ENCODE peak calls at places on chromosomes 7 and 10, in four cellular contexts. E, S, K and X are unnamed samples.
A peak's percentile ranks its signal among the peaks of the same experiment; 100 is the strongest.

GRCh38 chr7:134478707-134479106 is 19.8 kb upstream of the AKR1B1 start:
- DNase-seq in E (no peak), K (no peak), S (no peak), X (no peak)

GRCh38 chr7:45125193-45125904 is 13.9 kb upstream of the TBRG4 start:
- DNase-seq in K (no peak), S (no peak), E (no peak), X (no peak)

GRCh38 chr10:35025916-35026315 is 64.2 kb downstream of the CUL2 start:
- DNase-seq in E (no peak), S (no peak), K (no peak), X (no peak)

GRCh38 chr10:17353568-17353967 is 100.8 kb downstream of the ST8SIA6 start:
- DNase-seq in S (no peak), E (no peak), K (no peak), X (no peak)

GRCh38 chr7:128211626-128212025 is 29.5 kb upstream of the LEP start:
- DNase-seq in K (no peak), S (no peak), E (no peak), X (no peak)

GRCh38 chr10:78047314-78047891 is 13.7 kb downstream of the RPS24 start:
- DNase-seq in S (peak; percentile 90), K (peak; percentile 79), E (peak; percentile 22), X (no peak)

GRCh38 chr10:61633665-61634064 is 29.1 kb upstream of the CABCOCO1 start:
- DNase-seq in K (no peak), E (no peak), S (no peak), X (no peak)

GRCh38 chr10:101291254-101292193 is 62.3 kb upstream of the LBX1 start:
- DNase-seq in E (no peak), K (peak; percentile 30), S (peak; percentile 50), X (no peak)

GRCh38 chr7:102236592-102237287 is 49.9 kb upstream of the SH2B2 start:
- DNase-seq in S (peak; percentile 72), K (peak; percentile 46), E (no peak), X (no peak)

GRCh38 chr10:62744136-62744535 is 60.4 kb upstream of the ADO start:
- DNase-seq in S (no peak), E (no peak), K (no peak), X (no peak)

GRCh38 chr7:70131807-70132565 is 533.7 kb downstream of the AUTS2 start:
- DNase-seq in E (no peak), S (no peak), K (no peak), X (no peak)

GRCh38 chr10:96509017-96509641 is 4.6 kb downstream of the TLL2 start:
- DNase-seq in E (no peak), K (no peak), S (no peak), X (no peak)

GRCh38 chr7:3867847-3868246 is 566.8 kb downstream of the SDK1 start:
- DNase-seq in K (no peak), E (no peak), S (no peak), X (no peak)

GRCh38 chr10:70699659-70700174 is 27.4 kb downstream of the ADAMTS14 start:
- DNase-seq in S (no peak), K (peak; percentile 9), E (no peak), X (no peak)

GRCh38 chr10:113680172-113681111 is 730 bp downstream of the CASP7 start:
- DNase-seq in K (peak; percentile 24), E (no peak), S (peak; percentile 54), X (no peak)

GRCh38 chr7:152369518-152369917 is 66.3 kb downstream of the KMT2C start:
- DNase-seq in K (no peak), E (no peak), S (no peak), X (no peak)

GRCh38 chr7:70775570-70776156 is 356.3 kb upstream of the GALNT17 start:
- DNase-seq in S (no peak), E (no peak), K (no peak), X (peak; percentile 42)

GRCh38 chr10:122375761-122376160 is 1.3 kb downstream of the PLEKHA1 start:
- DNase-seq in S (no peak), K (no peak), E (no peak), X (no peak)

GRCh38 chr10:98320476-98321202 is 52.6 kb upstream of the LOXL4 start:
- DNase-seq in K (no peak), S (no peak), E (no peak), X (no peak)

GRCh38 chr10:14555806-14556205 is 218.9 kb downstream of the FAM107B start:
- DNase-seq in E (no peak), S (no peak), K (no peak), X (no peak)

GRCh38 chr7:55539380-55539779 is 32.9 kb downstream of the VOPP1 start:
- DNase-seq in S (no peak), K (no peak), E (no peak), X (no peak)

GRCh38 chr7:90931996-90932912 is 332.0 kb upstream of the FZD1 start:
- DNase-seq in K (no peak), S (no peak), E (no peak), X (no peak)

GRCh38 chr7:73973091-73973490 is 54.9 kb upstream of the ELN start:
- DNase-seq in E (no peak), S (peak; percentile 19), K (no peak), X (no peak)

GRCh38 chr10:89086801-89087513 is 96.4 kb downstream of the FAS start:
- DNase-seq in E (no peak), K (no peak), S (peak; percentile 23), X (no peak)

GRCh38 chr7:44244282-44244681 is 43.5 kb downstream of the YKT6 start:
- DNase-seq in E (no peak), S (no peak), K (no peak), X (no peak)

GRCh38 chr10:121294630-121295029 is 303.6 kb downstream of the FGFR2 start:
- DNase-seq in K (no peak), S (no peak), E (no peak), X (no peak)

GRCh38 chr10:132374612-132375011 is 22.4 kb upstream of the PWWP2B start:
- DNase-seq in K (no peak), E (no peak), S (no peak), X (no peak)

GRCh38 chr10:63166742-63167258 is 33.7 kb downstream of the NRBF2 start:
- DNase-seq in K (peak; percentile 74), E (no peak), S (no peak), X (no peak)

GRCh38 chr7:100539436-100540006 is 518 bp downstream of the AGFG2 start:
- DNase-seq in K (no peak), S (no peak), E (no peak), X (no peak)

GRCh38 chr10:3047622-3047995 is 19.7 kb upstream of the PFKP start:
- DNase-seq in K (no peak), S (no peak), E (no peak), X (no peak)

GRCh38 chr10:3046941-3047621 is 20.3 kb upstream of the PFKP start:
- DNase-seq in K (no peak), S (no peak), E (no peak), X (no peak)

GRCh38 chr10:3043512-3044368 is 23.6 kb upstream of the PFKP start:
- DNase-seq in S (peak; percentile 61), K (peak; percentile 69), E (no peak), X (no peak)

GRCh38 chr10:3046210-3046779 is 21.1 kb upstream of the PFKP start:
- DNase-seq in S (no peak), K (no peak), E (no peak), X (no peak)

GRCh38 chr10:3045471-3046209 is 21.7 kb upstream of the PFKP start:
- DNase-seq in K (peak; percentile 27), S (no peak), E (no peak), X (no peak)
- TF ChIP-seq POLR2A in K (no peak), S (no peak), E (no peak), X (no peak)

DNA sequence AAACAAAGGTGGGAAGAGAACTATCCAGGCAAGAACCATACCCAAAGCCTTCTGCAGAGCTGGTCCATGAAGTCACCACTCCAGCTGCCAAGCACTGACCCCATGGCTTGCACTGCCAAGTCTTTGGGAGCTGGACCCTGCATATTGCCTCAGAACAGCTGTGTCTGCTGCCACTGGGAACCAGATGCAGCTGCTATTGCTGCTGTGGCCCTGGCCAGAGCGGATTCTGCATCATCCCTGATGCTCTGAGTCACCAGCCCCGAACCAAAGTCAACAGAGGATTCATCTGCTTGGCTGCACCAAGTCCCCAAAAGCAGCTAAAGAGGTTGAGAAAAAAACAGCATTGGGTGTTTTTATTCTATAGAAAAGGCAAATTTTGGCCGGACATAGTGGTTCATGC is 39.2 kb upstream of the GSAP start:
- DNase-seq in E (no peak), S (no peak), K (peak; percentile 60), X (no peak)
- H3K4me1 ChIP-seq in E (no peaks in the 10 kb centered on the region), S (no peaks in the 10 kb centered on the region), K (peaks cover 71% of the 10 kb centered on the region), X (no peaks in the 10 kb centered on the region)

GRCh38 chr7:2141656-2142055 is 91.1 kb downstream of the MAD1L1 start:
- DNase-seq in K (no peak), E (no peak), S (no peak), X (no peak)
- TF ChIP-seq CTCF in K (peak; percentile 23), E (no peak), S (no peak), X (no peak)

DNA sequence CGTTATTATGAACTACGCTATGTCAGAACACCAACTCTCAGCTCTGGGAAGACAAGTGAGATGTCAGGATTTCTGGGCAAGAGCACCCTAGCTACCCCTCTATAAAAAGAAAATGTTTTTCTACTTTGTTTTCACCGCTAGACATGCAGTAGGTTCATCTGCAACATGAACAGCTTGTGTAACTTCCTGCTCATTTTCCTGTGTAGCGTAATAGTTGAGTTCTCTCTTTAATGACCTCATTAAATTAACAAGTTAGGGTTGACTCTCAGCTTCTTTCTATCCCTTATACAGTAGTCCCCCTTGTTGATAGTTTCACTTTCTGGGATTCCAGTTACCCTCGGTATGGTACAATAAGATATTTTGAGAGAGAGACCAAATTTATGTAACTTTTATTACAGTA is 329.4 kb upstream of the ZNF32 start:
- DNase-seq in K (no peak), E (no peak), S (no peak), X (no peak)
- TF ChIP-seq POLR2A in K (no peak), E (no peak), S (no peak), X (no peak)

DNA sequence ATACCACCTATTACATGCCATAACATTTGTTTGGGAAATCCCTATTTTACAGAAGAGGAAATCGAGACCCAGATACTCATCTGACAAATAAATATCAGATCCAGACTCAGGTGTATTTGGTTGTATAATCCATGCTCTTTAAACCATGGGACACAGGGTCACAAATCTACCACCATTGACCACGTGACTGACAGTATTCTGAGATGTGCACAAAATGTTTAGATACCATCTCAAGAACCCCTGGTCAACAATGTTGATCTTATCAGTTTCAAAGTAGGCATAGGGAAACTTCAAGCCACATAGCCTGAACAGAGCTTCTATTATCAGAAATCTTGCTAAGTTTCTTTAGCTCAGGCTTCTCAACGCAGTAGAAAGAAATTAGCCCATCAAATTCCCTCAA is 93.6 kb downstream of the ICA1 start:
- DNase-seq in S (no peak), E (no peak), K (no peak), X (no peak)
- H3K4me1 ChIP-seq in S (no peaks in the 10 kb centered on the region), E (no peaks in the 10 kb centered on the region), K (no peaks in the 10 kb centered on the region), X (no peaks in the 10 kb centered on the region)

DNA sequence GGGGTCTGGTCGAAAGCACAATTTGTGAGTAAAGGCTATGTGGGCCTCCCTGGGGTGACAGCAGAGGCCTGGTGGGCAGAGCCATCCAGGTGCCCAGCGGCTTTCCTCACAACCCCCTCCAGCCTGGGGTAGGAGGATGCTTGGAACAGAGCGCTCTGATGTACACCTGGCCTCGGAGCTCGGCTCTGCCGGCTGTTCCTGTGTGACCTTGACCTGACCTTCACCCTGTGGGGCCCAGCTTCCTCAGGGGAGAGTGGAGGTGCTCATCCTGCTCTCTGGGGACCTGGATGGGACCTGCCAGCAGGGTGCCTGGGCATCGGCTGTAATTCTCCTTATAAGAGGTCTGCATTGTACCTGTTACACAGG is 28.9 kb downstream of the RET start:
- DNase-seq in E (no peak), S (no peak), K (no peak), X (no peak)
- TF ChIP-seq CTCF in E (no peak), S (no peak), K (no peak), X (no peak)